ENCODE peak calls at places on chromosomes 16 and 17, in ten cellular contexts. O is uterus, T is cardiac fibroblast, N is foreskin fibroblast, U is tibial artery, S is tibial nerve, A is AG09319, K is cardiac muscle cell, C is body of pancreas, X is endodermal cell. V is an unnamed sample.

GRCh38 chr17:43125967-43126910 is 1.1 kb upstream of the BRCA1 start:
- DNase-seq in O (peak), T (no peak), N (peak), U (no peak), S (no peak), A (no peak), K (no peak), C (no peak), X (peak), V (peak)

GRCh38 chr16:50394215-50394802 is 25.5 kb upstream of the BRD7 start:
- DNase-seq in O (no peak), T (no peak), N (no peak), U (no peak), S (no peak), A (no peak), K (no peak), C (no peak), X (no peak), V (no peak)

GRCh38 chr17:9729034-9729650 is 62.2 kb downstream of the DHRS7C start:
- DNase-seq in O (no peak), T (peak), N (peak), U (no peak), S (peak), A (peak), K (peak), C (peak), X (peak), V (no peak)

GRCh38 chr17:38469875-38470274 is 41.6 kb downstream of the ARHGAP23 start:
- DNase-seq in O (peak), T (peak), N (peak), U (no peak), S (no peak), A (no peak), K (peak), C (no peak), X (peak), V (no peak)

GRCh38 chr17:63986842-63987615 is 11.1 kb upstream of the PRR29 start:
- DNase-seq in O (no peak), T (no peak), N (no peak), U (no peak), S (no peak), A (no peak), K (no peak), C (peak), X (no peak), V (no peak)

GRCh38 chr16:4404247-4404966 is 12.0 kb downstream of the CORO7 start:
- DNase-seq in O (peak), T (peak), N (peak), U (no peak), S (peak), A (no peak), K (peak), C (peak), X (peak), V (peak)

GRCh38 chr16:997440-998051 is 16.0 kb downstream of the SOX8 start:
- DNase-seq in O (no peak), T (peak), N (peak), U (no peak), S (no peak), A (no peak), K (peak), C (peak), X (peak), V (no peak)

GRCh38 chr17:69503711-69504110 is 89.2 kb downstream of the MAP2K6 start:
- DNase-seq in O (no peak), T (no peak), N (no peak), U (no peak), S (no peak), A (no peak), K (no peak), C (no peak), X (no peak), V (no peak)

GRCh38 chr16:19167710-19168172 is 299 bp upstream of the SYT17 start:
- DNase-seq in O (peak), T (peak), N (peak), U (peak), S (no peak), A (no peak), K (peak), C (peak), X (peak), V (no peak)

GRCh38 chr17:35185849-35186248 is 8.3 kb downstream of the SLC35G3 start:
- DNase-seq in O (no peak), T (no peak), N (no peak), U (no peak), S (no peak), A (no peak), K (no peak), C (no peak), X (no peak), V (no peak)

GRCh38 chr17:40072481-40073346 is 9.9 kb downstream of the THRA start:
- DNase-seq in O (peak), T (no peak), N (no peak), U (peak), S (no peak), A (no peak), K (no peak), C (peak), X (no peak), V (no peak)

GRCh38 chr16:60641067-60641466 is 1395.2 kb downstream of the CDH8 start:
- DNase-seq in O (no peak), T (no peak), N (no peak), U (no peak), S (no peak), A (no peak), K (no peak), C (no peak), X (no peak), V (no peak)

GRCh38 chr16:50598936-50599361 is 50.8 kb downstream of the NKD1 start:
- DNase-seq in O (no peak), T (no peak), N (no peak), U (no peak), S (no peak), A (no peak), K (no peak), C (no peak), X (no peak), V (no peak)

GRCh38 chr17:75594499-75595283 is 7.1 kb downstream of the MYO15B start:
- DNase-seq in O (no peak), T (no peak), N (no peak), U (peak), S (no peak), A (no peak), K (no peak), C (no peak), X (peak), V (no peak)
- TF ChIP-seq CTCF in O (no peak), T (no peak), N (no peak), U (no peak), S (no peak), A (no peak), K (no peak), C (no peak), X (peak), V (no peak)

GRCh38 chr17:34166394-34166793 is 88.7 kb upstream of the CCL2 start:
- DNase-seq in O (no peak), T (no peak), N (no peak), U (no peak), S (no peak), A (no peak), K (no peak), C (no peak), X (peak), V (no peak)

GRCh38 chr17:34167359-34167758 is 87.7 kb upstream of the CCL2 start:
- DNase-seq in O (no peak), T (no peak), N (no peak), U (no peak), S (no peak), A (no peak), K (peak), C (peak), X (no peak), V (no peak)

GRCh38 chr17:34161600-34161999 is 93.5 kb upstream of the CCL2 start:
- DNase-seq in O (no peak), T (no peak), N (no peak), U (no peak), S (no peak), A (no peak), K (no peak), C (no peak), X (peak), V (no peak)

GRCh38 chr17:34163123-34163522 is 92.0 kb upstream of the CCL2 start:
- DNase-seq in O (no peak), T (no peak), N (no peak), U (no peak), S (no peak), A (no peak), K (no peak), C (no peak), X (peak), V (no peak)

GRCh38 chr17:34163681-34164080 is 91.4 kb upstream of the CCL2 start:
- DNase-seq in O (no peak), T (peak), N (peak), U (no peak), S (no peak), A (no peak), K (peak), C (peak), X (peak), V (no peak)
- TF ChIP-seq CTCF in O (no peak), T (peak), N (peak), U (peak), S (peak), A (peak), K (peak), C (no peak), X (peak), V (no peak)

DNA sequence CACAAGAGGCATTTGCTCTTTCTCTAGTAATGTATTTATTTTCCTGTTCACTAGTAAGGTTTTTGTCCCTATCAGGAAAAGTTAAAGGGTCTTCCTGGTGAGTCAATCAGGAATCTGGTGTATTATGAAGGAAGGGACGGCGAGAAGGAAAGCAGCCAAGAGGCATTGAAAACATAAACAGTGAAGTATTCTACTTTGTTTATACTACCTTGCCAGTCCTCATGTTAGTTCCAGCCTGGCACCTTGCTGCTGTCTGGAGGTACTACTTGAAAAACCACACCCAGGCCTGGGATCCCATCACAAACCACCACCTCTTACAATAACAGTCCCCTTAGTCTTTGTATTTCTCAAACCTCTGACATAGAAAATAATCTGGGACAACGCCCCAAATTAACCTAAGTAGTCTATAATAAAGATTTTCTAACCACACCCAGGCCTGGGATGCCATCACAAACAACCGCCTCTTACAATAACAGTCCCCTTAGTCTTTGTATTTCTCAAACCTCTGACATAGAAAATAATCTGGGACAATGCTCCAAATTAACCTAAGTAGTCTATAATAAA is 676.7 kb upstream of the SOX9 start:
- DNase-seq in O (no peak), T (no peak), N (no peak), U (no peak), S (no peak), A (no peak), K (no peak), C (no peak), X (no peak), V (no peak)
- TF ChIP-seq CTCF in O (no peak), T (no peak), N (no peak), U (no peak), S (no peak), A (no peak), K (no peak), C (no peak), X (no peak), V (no peak)

DNA sequence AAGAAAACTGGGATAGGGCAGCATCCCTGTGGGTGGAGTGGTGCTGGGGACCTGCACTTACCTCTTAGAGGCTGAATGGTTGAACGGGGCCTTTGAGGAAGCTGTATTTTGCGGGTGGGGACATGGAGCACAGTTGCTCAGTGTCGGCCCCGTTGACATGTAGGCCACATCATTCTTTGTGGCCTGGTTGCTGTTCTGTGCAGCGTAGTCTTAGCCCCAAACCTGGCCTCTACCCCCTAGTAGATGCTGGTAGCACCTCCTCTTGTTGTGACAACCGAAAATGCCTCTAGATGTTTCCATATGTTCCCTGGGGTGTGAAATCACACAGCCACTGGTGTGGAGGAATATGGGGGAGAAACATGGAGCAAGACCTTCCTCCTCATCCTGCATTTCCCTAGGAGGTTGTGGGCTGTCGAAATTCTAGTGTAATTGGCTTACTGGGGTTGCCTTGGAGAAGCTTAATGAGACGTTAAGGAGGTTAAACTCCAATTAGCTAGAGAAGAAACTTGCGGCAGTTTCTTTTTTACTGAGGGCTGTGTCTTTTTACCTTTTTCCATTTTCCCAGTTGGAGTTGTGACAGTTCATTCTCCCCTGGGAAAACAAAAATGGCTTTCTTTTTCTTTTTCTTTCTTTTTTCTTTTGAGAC is 9.4 kb downstream of the ABCC1 start:
- DNase-seq in O (no peak), T (no peak), N (no peak), U (no peak), S (no peak), A (no peak), K (no peak), C (no peak), X (no peak), V (no peak)
- TF ChIP-seq CTCF in O (no peak), T (no peak), N (no peak), U (no peak), S (no peak), A (no peak), K (no peak), C (no peak), X (no peak), V (no peak)